ENCODE peak calls at places on chromosomes 2 and 18, in eight cellular contexts. One of them, this sample, is unnamed.

GRCh38 chr2:149329470-149330126 is 789 bp upstream of the LYPD6 start:
- DNase-seq in naive thymus-derived CD4-positive, alpha-beta T cell: no peak
- DNase-seq in hypothalamus: no peak
- DNase-seq in neural crest cell: peak
- DNase-seq in epithelial cell of proximal tubule: peak
- DNase-seq in MV-4-11: no peak
- DNase-seq in HTR-8/SVneo: peak
- DNase-seq in skeletal muscle cell: no peak
- DNase-seq in this sample: peak

GRCh38 chr2:134718956-134719814 is at the start of gene TMEM163:
- DNase-seq in naive thymus-derived CD4-positive, alpha-beta T cell: no peak
- DNase-seq in hypothalamus: no peak
- DNase-seq in neural crest cell: peak
- DNase-seq in epithelial cell of proximal tubule: no peak
- DNase-seq in MV-4-11: no peak
- DNase-seq in HTR-8/SVneo: no peak
- DNase-seq in skeletal muscle cell: no peak
- DNase-seq in this sample: peak

GRCh38 chr18:8974696-8975095 is 127.8 kb upstream of the NDUFV2 start:
- DNase-seq in naive thymus-derived CD4-positive, alpha-beta T cell: no peak
- DNase-seq in hypothalamus: no peak
- DNase-seq in neural crest cell: no peak
- DNase-seq in epithelial cell of proximal tubule: no peak
- DNase-seq in MV-4-11: no peak
- DNase-seq in HTR-8/SVneo: no peak
- DNase-seq in skeletal muscle cell: no peak
- DNase-seq in this sample: no peak

GRCh38 chr18:78160961-78161656 is 818.5 kb upstream of the SALL3 start:
- DNase-seq in naive thymus-derived CD4-positive, alpha-beta T cell: no peak
- DNase-seq in hypothalamus: no peak
- DNase-seq in neural crest cell: no peak
- DNase-seq in epithelial cell of proximal tubule: no peak
- DNase-seq in MV-4-11: no peak
- DNase-seq in HTR-8/SVneo: no peak
- DNase-seq in skeletal muscle cell: no peak
- DNase-seq in this sample: no peak

GRCh38 chr2:239625913-239626734 is 225.3 kb upstream of the HDAC4 start:
- DNase-seq in naive thymus-derived CD4-positive, alpha-beta T cell: no peak
- DNase-seq in hypothalamus: no peak
- DNase-seq in neural crest cell: no peak
- DNase-seq in epithelial cell of proximal tubule: no peak
- DNase-seq in MV-4-11: no peak
- DNase-seq in HTR-8/SVneo: no peak
- DNase-seq in skeletal muscle cell: no peak
- DNase-seq in this sample: no peak

GRCh38 chr2:12642855-12643254 is 73.9 kb upstream of the TRIB2 start:
- DNase-seq in naive thymus-derived CD4-positive, alpha-beta T cell: no peak
- DNase-seq in hypothalamus: no peak
- DNase-seq in neural crest cell: no peak
- DNase-seq in epithelial cell of proximal tubule: no peak
- DNase-seq in MV-4-11: no peak
- DNase-seq in HTR-8/SVneo: no peak
- DNase-seq in skeletal muscle cell: no peak
- DNase-seq in this sample: no peak

GRCh38 chr2:148021059-148021985 is at the start of gene MBD5:
- DNase-seq in naive thymus-derived CD4-positive, alpha-beta T cell: peak
- DNase-seq in hypothalamus: peak
- DNase-seq in neural crest cell: peak
- DNase-seq in epithelial cell of proximal tubule: no peak
- DNase-seq in MV-4-11: peak
- DNase-seq in HTR-8/SVneo: no peak
- DNase-seq in skeletal muscle cell: peak
- DNase-seq in this sample: peak

GRCh38 chr2:144431384-144431783 is 88.5 kb downstream of the ZEB2 start:
- DNase-seq in naive thymus-derived CD4-positive, alpha-beta T cell: no peak
- DNase-seq in hypothalamus: no peak
- DNase-seq in neural crest cell: no peak
- DNase-seq in epithelial cell of proximal tubule: no peak
- DNase-seq in MV-4-11: no peak
- DNase-seq in HTR-8/SVneo: no peak
- DNase-seq in skeletal muscle cell: no peak
- DNase-seq in this sample: no peak

GRCh38 chr2:169046440-169047151 is 15.5 kb upstream of the ABCB11 start:
- DNase-seq in naive thymus-derived CD4-positive, alpha-beta T cell: no peak
- DNase-seq in hypothalamus: no peak
- DNase-seq in neural crest cell: no peak
- DNase-seq in epithelial cell of proximal tubule: no peak
- DNase-seq in MV-4-11: no peak
- DNase-seq in HTR-8/SVneo: no peak
- DNase-seq in skeletal muscle cell: no peak
- DNase-seq in this sample: no peak

GRCh38 chr18:79387615-79388014 is 8.1 kb upstream of the NFATC1 start:
- DNase-seq in naive thymus-derived CD4-positive, alpha-beta T cell: no peak
- DNase-seq in hypothalamus: no peak
- DNase-seq in neural crest cell: no peak
- DNase-seq in epithelial cell of proximal tubule: no peak
- DNase-seq in MV-4-11: no peak
- DNase-seq in HTR-8/SVneo: no peak
- DNase-seq in skeletal muscle cell: no peak
- DNase-seq in this sample: no peak

GRCh38 chr2:36707050-36707449 is 10.5 kb downstream of the VIT start:
- DNase-seq in naive thymus-derived CD4-positive, alpha-beta T cell: no peak
- DNase-seq in hypothalamus: no peak
- DNase-seq in neural crest cell: no peak
- DNase-seq in epithelial cell of proximal tubule: no peak
- DNase-seq in MV-4-11: no peak
- DNase-seq in HTR-8/SVneo: peak
- DNase-seq in skeletal muscle cell: no peak
- DNase-seq in this sample: peak

GRCh38 chr2:173151671-173152398 is 76.2 kb downstream of the MAP3K20 start:
- DNase-seq in naive thymus-derived CD4-positive, alpha-beta T cell: no peak
- DNase-seq in hypothalamus: no peak
- DNase-seq in neural crest cell: no peak
- DNase-seq in epithelial cell of proximal tubule: no peak
- DNase-seq in MV-4-11: peak
- DNase-seq in HTR-8/SVneo: peak
- DNase-seq in skeletal muscle cell: peak
- DNase-seq in this sample: no peak

GRCh38 chr18:66533693-66534092 is 70.2 kb downstream of the CDH19 start:
- DNase-seq in naive thymus-derived CD4-positive, alpha-beta T cell: no peak
- DNase-seq in hypothalamus: no peak
- DNase-seq in neural crest cell: no peak
- DNase-seq in epithelial cell of proximal tubule: no peak
- DNase-seq in MV-4-11: no peak
- DNase-seq in HTR-8/SVneo: no peak
- DNase-seq in skeletal muscle cell: no peak
- DNase-seq in this sample: no peak

GRCh38 chr2:240423788-240424191 is 11.7 kb upstream of the GPC1 start:
- DNase-seq in naive thymus-derived CD4-positive, alpha-beta T cell: no peak
- DNase-seq in hypothalamus: no peak
- DNase-seq in neural crest cell: no peak
- DNase-seq in epithelial cell of proximal tubule: no peak
- DNase-seq in MV-4-11: no peak
- DNase-seq in HTR-8/SVneo: no peak
- DNase-seq in skeletal muscle cell: no peak
- DNase-seq in this sample: no peak

GRCh38 chr2:168212866-168213265 is 34.5 kb downstream of the STK39 start:
- DNase-seq in naive thymus-derived CD4-positive, alpha-beta T cell: no peak
- DNase-seq in hypothalamus: no peak
- DNase-seq in neural crest cell: no peak
- DNase-seq in epithelial cell of proximal tubule: no peak
- DNase-seq in MV-4-11: no peak
- DNase-seq in HTR-8/SVneo: no peak
- DNase-seq in skeletal muscle cell: no peak
- DNase-seq in this sample: no peak

GRCh38 chr18:46071894-46072867 is at the start of gene PSTPIP2:
- DNase-seq in naive thymus-derived CD4-positive, alpha-beta T cell: peak
- DNase-seq in hypothalamus: no peak
- DNase-seq in neural crest cell: peak
- DNase-seq in epithelial cell of proximal tubule: no peak
- DNase-seq in MV-4-11: peak
- DNase-seq in HTR-8/SVneo: peak
- DNase-seq in skeletal muscle cell: no peak
- DNase-seq in this sample: peak

GRCh38 chr2:172232638-172233253 is 130.0 kb upstream of the DLX2 start:
- DNase-seq in naive thymus-derived CD4-positive, alpha-beta T cell: no peak
- DNase-seq in hypothalamus: no peak
- DNase-seq in neural crest cell: no peak
- DNase-seq in epithelial cell of proximal tubule: no peak
- DNase-seq in MV-4-11: no peak
- DNase-seq in HTR-8/SVneo: no peak
- DNase-seq in skeletal muscle cell: no peak
- DNase-seq in this sample: no peak

GRCh38 chr18:21314721-21315120 is 72.7 kb downstream of the GREB1L start:
- DNase-seq in naive thymus-derived CD4-positive, alpha-beta T cell: no peak
- DNase-seq in hypothalamus: no peak
- DNase-seq in neural crest cell: no peak
- DNase-seq in epithelial cell of proximal tubule: no peak
- DNase-seq in MV-4-11: no peak
- DNase-seq in HTR-8/SVneo: no peak
- DNase-seq in skeletal muscle cell: no peak
- DNase-seq in this sample: no peak

GRCh38 chr2:28161466-28161865 is 231.2 kb upstream of the FOSL2 start:
- DNase-seq in naive thymus-derived CD4-positive, alpha-beta T cell: no peak
- DNase-seq in hypothalamus: no peak
- DNase-seq in neural crest cell: no peak
- DNase-seq in epithelial cell of proximal tubule: no peak
- DNase-seq in MV-4-11: peak
- DNase-seq in HTR-8/SVneo: no peak
- DNase-seq in skeletal muscle cell: no peak
- DNase-seq in this sample: no peak

GRCh38 chr18:50944245-50944917 is 23.5 kb upstream of the ELAC1 start:
- DNase-seq in naive thymus-derived CD4-positive, alpha-beta T cell: no peak
- DNase-seq in hypothalamus: no peak
- DNase-seq in neural crest cell: no peak
- DNase-seq in epithelial cell of proximal tubule: no peak
- DNase-seq in MV-4-11: peak
- DNase-seq in HTR-8/SVneo: no peak
- DNase-seq in skeletal muscle cell: no peak
- DNase-seq in this sample: no peak

GRCh38 chr2:69948963-69949645 is 12.3 kb downstream of the ASPRV1 start:
- DNase-seq in naive thymus-derived CD4-positive, alpha-beta T cell: no peak
- DNase-seq in hypothalamus: no peak
- DNase-seq in neural crest cell: no peak
- DNase-seq in epithelial cell of proximal tubule: no peak
- DNase-seq in MV-4-11: no peak
- DNase-seq in HTR-8/SVneo: no peak
- DNase-seq in skeletal muscle cell: no peak
- DNase-seq in this sample: no peak

GRCh38 chr2:239312741-239313246 is 88.0 kb downstream of the HDAC4 start:
- DNase-seq in naive thymus-derived CD4-positive, alpha-beta T cell: no peak
- DNase-seq in hypothalamus: no peak
- DNase-seq in neural crest cell: no peak
- DNase-seq in epithelial cell of proximal tubule: no peak
- DNase-seq in MV-4-11: no peak
- DNase-seq in HTR-8/SVneo: no peak
- DNase-seq in skeletal muscle cell: no peak
- DNase-seq in this sample: no peak

GRCh38 chr2:65367517-65367916 is 64.9 kb downstream of the SPRED2 start:
- DNase-seq in naive thymus-derived CD4-positive, alpha-beta T cell: no peak
- DNase-seq in hypothalamus: no peak
- DNase-seq in neural crest cell: no peak
- DNase-seq in epithelial cell of proximal tubule: no peak
- DNase-seq in MV-4-11: peak
- DNase-seq in HTR-8/SVneo: peak
- DNase-seq in skeletal muscle cell: peak
- DNase-seq in this sample: peak

GRCh38 chr2:207635468-207636200 is 10.4 kb upstream of the METTL21A start:
- DNase-seq in naive thymus-derived CD4-positive, alpha-beta T cell: no peak
- DNase-seq in hypothalamus: no peak
- DNase-seq in neural crest cell: no peak
- DNase-seq in epithelial cell of proximal tubule: no peak
- DNase-seq in MV-4-11: peak
- DNase-seq in HTR-8/SVneo: no peak
- DNase-seq in skeletal muscle cell: no peak
- DNase-seq in this sample: peak

This sample was measured in trophoblast cell.